ENCODE peak calls at places on chromosomes 16 and 17, in nine cellular contexts. N, W, V, E, X, F, R, I and T are unnamed samples.
A peak's percentile ranks its signal among the peaks of the same experiment; 100 is the strongest.

GRCh38 chr16:473046-474043 is 47.9 kb downstream of the RAB11FIP3 start:
- DNase-seq in N (no peak), W (no peak), V (no peak), E (no peak), X (no peak), F (peak; percentile 43), R (no peak), I (no peak), T (peak; percentile 20)

GRCh38 chr16:11425140-11425539 is 79.9 kb downstream of the RMI2 start:
- DNase-seq in N (no peak), W (no peak), V (no peak), E (no peak), X (no peak), F (no peak), R (no peak), I (no peak), T (no peak)

GRCh38 chr17:74807925-74808324 is 31.8 kb upstream of the NAT9 start:
- DNase-seq in N (no peak), W (peak; percentile 77), V (no peak), E (no peak), X (no peak), F (no peak), R (no peak), I (no peak), T (no peak)

GRCh38 chr16:15643453-15644305 is 725 bp upstream of the MARF1 start:
- DNase-seq in N (no peak), W (peak; percentile 16), V (peak; percentile 73), E (no peak), X (no peak), F (peak; percentile 37), R (peak; percentile 79), I (peak; percentile 39), T (peak; percentile 74)

GRCh38 chr17:61786088-61786487 is 77.2 kb downstream of the BRIP1 start:
- DNase-seq in N (no peak), W (no peak), V (no peak), E (no peak), X (no peak), F (no peak), R (no peak), I (no peak), T (no peak)

GRCh38 chr16:3183445-3184139 is 4.4 kb upstream of the OR1F1 start:
- DNase-seq in N (no peak), W (peak; percentile 67), V (no peak), E (no peak), X (no peak), F (no peak), R (no peak), I (no peak), T (no peak)

GRCh38 chr17:50559674-50560184 is 786 bp upstream of the CACNA1G start:
- DNase-seq in N (peak; percentile 42), W (no peak), V (peak; percentile 69), E (peak; percentile 88), X (no peak), F (peak; percentile 77), R (peak; percentile 32), I (peak; percentile 82), T (peak; percentile 38)

GRCh38 chr17:2271985-2272702 is 31.4 kb downstream of the SMG6 start:
- DNase-seq in N (no peak), W (no peak), V (no peak), E (no peak), X (no peak), F (no peak), R (no peak), I (no peak), T (no peak)

GRCh38 chr17:60141111-60142018 is 8.4 kb upstream of the CA4 start:
- DNase-seq in N (no peak), W (peak; percentile 56), V (peak; percentile 46), E (peak; percentile 70), X (no peak), F (no peak), R (no peak), I (no peak), T (no peak)

GRCh38 chr17:60960398-60961065 is 282.9 kb downstream of the BCAS3 start:
- DNase-seq in N (no peak), W (no peak), V (no peak), E (no peak), X (no peak), F (no peak), R (no peak), I (no peak), T (no peak)

GRCh38 chr17:35345926-35346771 is 27.3 kb downstream of the SLFN11 start:
- DNase-seq in N (peak; percentile 79), W (no peak), V (peak; percentile 81), E (peak; percentile 38), X (no peak), F (peak; percentile 14), R (peak; percentile 60), I (peak; percentile 62), T (peak; percentile 38)

GRCh38 chr16:68798398-68798797 is 44.9 kb upstream of the TANGO6 start:
- DNase-seq in N (no peak), W (no peak), V (no peak), E (no peak), X (no peak), F (no peak), R (peak; percentile 37), I (no peak), T (no peak)

GRCh38 chr17:29292071-29292991 is 1.6 kb downstream of the NUFIP2 start:
- DNase-seq in N (peak; percentile 67), W (peak; percentile 24), V (peak; percentile 62), E (peak; percentile 78), X (peak; percentile 55), F (peak; percentile 81), R (peak; percentile 63), I (peak; percentile 63), T (peak; percentile 72)

GRCh38 chr17:66018786-66019185 is 173.1 kb downstream of the CEP112 start:
- DNase-seq in N (no peak), W (no peak), V (no peak), E (no peak), X (no peak), F (no peak), R (no peak), I (no peak), T (no peak)

GRCh38 chr16:1895949-1896675 is 22.1 kb downstream of the HS3ST6 start:
- DNase-seq in N (no peak), W (no peak), V (no peak), E (no peak), X (no peak), F (no peak), R (no peak), I (no peak), T (no peak)

DNA sequence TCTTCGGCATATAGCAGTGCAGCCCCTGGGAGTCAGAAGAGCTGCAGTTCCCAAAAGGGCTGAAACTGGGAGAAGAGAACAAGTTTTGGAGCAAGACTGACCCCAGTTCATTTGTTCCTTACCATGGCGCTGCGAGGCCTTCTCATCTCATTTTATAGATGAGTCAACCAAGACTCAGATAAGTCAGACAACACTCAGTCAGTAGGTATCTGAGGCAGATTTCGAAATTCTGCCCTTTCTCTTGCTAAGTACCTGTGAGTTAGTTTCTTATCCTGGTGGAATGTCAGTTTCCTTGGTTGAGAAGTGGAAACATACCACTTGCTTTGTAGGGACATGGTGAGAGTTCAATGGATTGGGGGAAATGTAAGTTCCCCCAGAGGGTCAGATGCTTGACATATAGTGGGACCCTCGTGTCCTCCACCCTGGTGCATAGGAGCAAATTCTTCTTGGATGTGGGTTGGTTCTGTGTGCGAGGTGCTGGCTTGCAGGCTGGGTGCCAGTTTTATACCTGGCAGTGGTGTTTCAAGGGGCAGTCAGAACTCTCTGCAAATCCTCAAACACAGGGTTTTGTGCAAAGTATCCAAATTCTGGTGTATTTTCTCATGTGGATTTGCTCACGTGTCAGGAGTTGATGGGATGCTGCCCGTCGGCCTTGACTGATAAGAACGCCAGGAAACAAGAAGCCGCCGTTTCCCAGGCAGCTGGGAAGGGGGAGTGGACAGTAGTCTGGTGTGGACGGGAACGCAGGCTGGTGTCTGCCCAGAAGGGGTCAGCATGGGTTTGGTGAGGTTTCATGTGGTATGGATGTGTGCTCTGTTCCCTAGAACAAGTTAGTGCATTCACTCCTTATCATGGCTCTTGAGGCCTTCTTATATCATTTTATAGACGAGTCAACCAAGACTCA is 61.1 kb upstream of the CIBAR2 start:
- DNase-seq in N (no peak), W (peak; percentile 78), V (peak; percentile 86), E (peak; percentile 31), X (no peak), F (peak; percentile 80), R (peak; percentile 79), I (no peak), T (peak; percentile 85)
- TF ChIP-seq CTCF in N (no peak), W (peak; percentile 57), V (peak; percentile 39), E (peak; percentile 15), X (no peak), F (peak; percentile 59), R (peak; percentile 32), I (no peak), T (peak; percentile 39)

GRCh38 chr17:73069846-73070245 is 22.6 kb downstream of the SLC39A11 start:
- DNase-seq in N (no peak), W (no peak), V (no peak), E (no peak), X (no peak), F (no peak), R (no peak), I (no peak), T (no peak)
- H3K4me3 ChIP-seq in N (no peak overlapping the region), W (no peak overlapping the region), V (no peak overlapping the region), E (no peak overlapping the region), X (no peak overlapping the region), F (no peak overlapping the region), R (no peak overlapping the region), I (no peak overlapping the region), T (no peak overlapping the region)

GRCh38 chr16:35239561-35239960 is 1780.1 kb downstream of the TP53TG3F start:
- DNase-seq in N (no peak), W (no peak), V (no peak), E (no peak), X (no peak), F (no peak), R (no peak), I (no peak), T (no peak)
- TF ChIP-seq CTCF in N (no peak), W (no peak), V (no peak), E (no peak), X (no peak), F (no peak), R (no peak), I (no peak), T (no peak)

GRCh38 chr17:55577011-55577586 is 65.8 kb upstream of the SMIM36 start:
- DNase-seq in N (peak; percentile 53), W (no peak), V (peak; percentile 72), E (no peak), X (no peak), F (peak; percentile 13), R (peak; percentile 86), I (peak; percentile 29), T (peak; percentile 89)
- H3K4me3 ChIP-seq in N (peak overlapping the region; percentile 56), W (no peak overlapping the region), V (no peak overlapping the region), E (no peak overlapping the region), X (peak overlapping the region; percentile 40), F (no peak overlapping the region), R (peak overlapping the region; percentile 42), I (peak overlapping the region; percentile 17), T (peak overlapping the region; percentile 43)

DNA sequence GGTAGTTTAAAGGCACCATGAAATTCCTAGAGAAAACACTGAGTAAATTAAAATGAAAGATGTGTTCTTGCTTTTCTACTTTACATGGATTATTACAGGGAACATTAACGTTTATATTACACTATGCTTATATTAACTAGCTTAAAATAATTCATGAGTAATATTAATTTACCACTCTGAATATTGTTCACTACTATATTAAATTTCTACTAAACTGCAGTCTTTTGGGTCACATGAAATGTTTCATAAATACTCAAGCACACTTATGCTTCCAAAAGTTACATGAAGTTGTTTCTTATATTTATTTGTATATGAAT is 3.4 kb upstream of the MAP1LC3B start:
- DNase-seq in N (no peak), W (no peak), V (no peak), E (no peak), X (no peak), F (no peak), R (no peak), I (no peak), T (no peak)
- TF ChIP-seq CTCF in N (no peak), W (no peak), V (no peak), E (no peak), X (no peak), F (no peak), R (no peak), I (no peak), T (no peak)

GRCh38 chr17:39769974-39770587 is 32.3 kb downstream of the GRB7 start:
- DNase-seq in N (no peak), W (no peak), V (no peak), E (no peak), X (no peak), F (no peak), R (peak; percentile 56), I (no peak), T (no peak)
- H3K4me3 ChIP-seq in N (no peak overlapping the region), W (no peak overlapping the region), V (no peak overlapping the region), E (no peak overlapping the region), X (no peak overlapping the region), F (no peak overlapping the region), R (no peak overlapping the region), I (no peak overlapping the region), T (no peak overlapping the region)